ENCODE peak calls at places on chromosomes 6 and 20, in seven cellular contexts. P is cardiac fibroblast; K is AML-193; R is hepatic stellate cell; C is activated CD4-positive, CD25-positive, alpha-beta regulatory T cell; D is hypothalamus; A is CD8-positive, alpha-beta T cell. O is an unnamed sample.

GRCh38 chr6:91487729-91488392 is 901.0 kb upstream of the MAP3K7 start:
- DNase-seq in P (no peak), K (no peak), C (no peak), R (no peak), D (no peak), A (no peak), O (no peak)

GRCh38 chr6:163963205-163964120 is 548.9 kb downstream of the QKI start:
- DNase-seq in A (no peak), C (no peak), R (no peak), P (no peak), D (no peak), K (no peak), O (no peak)

GRCh38 chr6:28789553-28790083 is 134.2 kb downstream of the TRIM27 start:
- DNase-seq in C (no peak), P (peak; percentile 87), R (peak; percentile 28), K (no peak), D (no peak), A (no peak), O (peak; percentile 27)

GRCh38 chr20:14337400-14338171 is at the start of gene FLRT3:
- DNase-seq in C (no peak), D (peak; percentile 22), P (peak; percentile 86), A (peak; percentile 8), R (peak; percentile 62), K (peak; percentile 63), O (peak; percentile 60)

GRCh38 chr6:136774228-136775041 is 17.8 kb downstream of the MAP3K5 start:
- DNase-seq in P (peak; percentile 88), K (peak; percentile 89), R (no peak), D (no peak), A (no peak), C (no peak), O (no peak)

GRCh38 chr6:125510405-125510804 is 208.6 kb upstream of the HDDC2 start:
- DNase-seq in K (no peak), P (no peak), R (no peak), A (no peak), C (no peak), D (no peak), O (no peak)

GRCh38 chr6:31086788-31087440 is 25.5 kb downstream of the C6orf15 start:
- DNase-seq in D (no peak), K (no peak), R (peak; percentile 77), C (no peak), P (peak; percentile 75), A (no peak), O (no peak)

GRCh38 chr6:12348530-12349511 is 58.7 kb downstream of the EDN1 start:
- DNase-seq in R (peak; percentile 81), C (no peak), A (no peak), P (peak; percentile 94), D (no peak), K (no peak), O (peak; percentile 75)

GRCh38 chr20:53736122-53736756 is 142.6 kb upstream of the ZNF217 start:
- DNase-seq in R (no peak), C (no peak), P (no peak), K (no peak), D (no peak), A (no peak), O (no peak)

GRCh38 chr6:36824262-36824661 is 15.0 kb downstream of the CPNE5 start:
- DNase-seq in P (no peak), C (no peak), R (no peak), K (no peak), A (no peak), D (no peak), O (no peak)

GRCh38 chr20:38198238-38198861 is 33.3 kb upstream of the TGM2 start:
- DNase-seq in A (no peak), R (no peak), C (no peak), K (no peak), P (peak; percentile 50), D (no peak), O (no peak)

GRCh38 chr20:60497298-60497697 is 539.1 kb downstream of the CDH26 start:
- DNase-seq in P (no peak), C (no peak), K (no peak), R (no peak), A (no peak), D (no peak), O (no peak)

GRCh38 chr20:706366-706885 is 30.8 kb upstream of the SCRT2 start:
- DNase-seq in D (no peak), A (no peak), C (no peak), K (no peak), P (no peak), R (no peak), O (no peak)